ENCODE peak calls at places on chromosomes 5 and 9, in nine cellular contexts. One of them, this sample, is unnamed.

GRCh38 chr5:151285683-151286082 is 17.9 kb downstream of the SLC36A3 start:
- DNase-seq in stimulated activated CD8-positive, alpha-beta memory T cell treated with anti-CD3 and anti-CD28 coated beads, Interleukin-2, amount 100 ng/mL, for 48 hours: no peak
- DNase-seq in activated naive CD8-positive, alpha-beta T cell treated with anti-CD3 and anti-CD28 coated beads, Interleukin-2, amount 50 U/mL, for 24 hours: no peak
- DNase-seq in AG20443: no peak
- DNase-seq in Right ventricle myocardium superior: no peak
- DNase-seq in head of caudate nucleus: no peak
- DNase-seq in stimulated activated CD4-positive, alpha-beta T cell treated with anti-CD3 and anti-CD28 coated beads, Interleukin-12 subunit alpha, Interleukin-12 subunit beta, amount 100 ng/mL, for 24 hours: no peak
- DNase-seq in SK-N-SH: no peak
- DNase-seq in BJ: no peak
- DNase-seq in this sample: no peak

GRCh38 chr5:169567079-169567478 is 16.5 kb upstream of the SPDL1 start:
- DNase-seq in Right ventricle myocardium superior: no peak
- DNase-seq in activated naive CD8-positive, alpha-beta T cell treated with anti-CD3 and anti-CD28 coated beads, Interleukin-2, amount 50 U/mL, for 24 hours: no peak
- DNase-seq in SK-N-SH: no peak
- DNase-seq in BJ: no peak
- DNase-seq in AG20443: peak; percentile 18
- DNase-seq in stimulated activated CD8-positive, alpha-beta memory T cell treated with anti-CD3 and anti-CD28 coated beads, Interleukin-2, amount 100 ng/mL, for 48 hours: no peak
- DNase-seq in stimulated activated CD4-positive, alpha-beta T cell treated with anti-CD3 and anti-CD28 coated beads, Interleukin-12 subunit alpha, Interleukin-12 subunit beta, amount 100 ng/mL, for 24 hours: no peak
- DNase-seq in head of caudate nucleus: no peak
- DNase-seq in this sample: no peak

GRCh38 chr5:138439537-138440225 is 824 bp downstream of the REEP2 start:
- DNase-seq in AG20443: no peak
- DNase-seq in stimulated activated CD4-positive, alpha-beta T cell treated with anti-CD3 and anti-CD28 coated beads, Interleukin-12 subunit alpha, Interleukin-12 subunit beta, amount 100 ng/mL, for 24 hours: no peak
- DNase-seq in stimulated activated CD8-positive, alpha-beta memory T cell treated with anti-CD3 and anti-CD28 coated beads, Interleukin-2, amount 100 ng/mL, for 48 hours: no peak
- DNase-seq in head of caudate nucleus: peak; percentile 34
- DNase-seq in activated naive CD8-positive, alpha-beta T cell treated with anti-CD3 and anti-CD28 coated beads, Interleukin-2, amount 50 U/mL, for 24 hours: no peak
- DNase-seq in SK-N-SH: peak; percentile 77
- DNase-seq in Right ventricle myocardium superior: no peak
- DNase-seq in BJ: no peak
- DNase-seq in this sample: no peak

GRCh38 chr9:72509053-72509452 is 12.4 kb upstream of the TMC1 start:
- DNase-seq in head of caudate nucleus: no peak
- DNase-seq in stimulated activated CD4-positive, alpha-beta T cell treated with anti-CD3 and anti-CD28 coated beads, Interleukin-12 subunit alpha, Interleukin-12 subunit beta, amount 100 ng/mL, for 24 hours: no peak
- DNase-seq in BJ: peak; percentile 52
- DNase-seq in activated naive CD8-positive, alpha-beta T cell treated with anti-CD3 and anti-CD28 coated beads, Interleukin-2, amount 50 U/mL, for 24 hours: no peak
- DNase-seq in SK-N-SH: no peak
- DNase-seq in Right ventricle myocardium superior: no peak
- DNase-seq in stimulated activated CD8-positive, alpha-beta memory T cell treated with anti-CD3 and anti-CD28 coated beads, Interleukin-2, amount 100 ng/mL, for 48 hours: no peak
- DNase-seq in AG20443: peak; percentile 35
- DNase-seq in this sample: no peak

GRCh38 chr9:126893079-126893478 is 21.5 kb upstream of the RALGPS1 start:
- DNase-seq in stimulated activated CD4-positive, alpha-beta T cell treated with anti-CD3 and anti-CD28 coated beads, Interleukin-12 subunit alpha, Interleukin-12 subunit beta, amount 100 ng/mL, for 24 hours: no peak
- DNase-seq in Right ventricle myocardium superior: no peak
- DNase-seq in AG20443: no peak
- DNase-seq in SK-N-SH: no peak
- DNase-seq in activated naive CD8-positive, alpha-beta T cell treated with anti-CD3 and anti-CD28 coated beads, Interleukin-2, amount 50 U/mL, for 24 hours: no peak
- DNase-seq in stimulated activated CD8-positive, alpha-beta memory T cell treated with anti-CD3 and anti-CD28 coated beads, Interleukin-2, amount 100 ng/mL, for 48 hours: no peak
- DNase-seq in BJ: no peak
- DNase-seq in head of caudate nucleus: peak; percentile 22
- DNase-seq in this sample: no peak

GRCh38 chr9:35481347-35481975 is 8.4 kb upstream of the RUSC2 start:
- DNase-seq in BJ: no peak
- DNase-seq in stimulated activated CD4-positive, alpha-beta T cell treated with anti-CD3 and anti-CD28 coated beads, Interleukin-12 subunit alpha, Interleukin-12 subunit beta, amount 100 ng/mL, for 24 hours: no peak
- DNase-seq in activated naive CD8-positive, alpha-beta T cell treated with anti-CD3 and anti-CD28 coated beads, Interleukin-2, amount 50 U/mL, for 24 hours: no peak
- DNase-seq in Right ventricle myocardium superior: no peak
- DNase-seq in stimulated activated CD8-positive, alpha-beta memory T cell treated with anti-CD3 and anti-CD28 coated beads, Interleukin-2, amount 100 ng/mL, for 48 hours: no peak
- DNase-seq in SK-N-SH: peak; percentile 37
- DNase-seq in head of caudate nucleus: peak; percentile 39
- DNase-seq in AG20443: peak; percentile 80
- DNase-seq in this sample: no peak

GRCh38 chr9:114953917-114954316 is 23.5 kb upstream of the TNFSF8 start:
- DNase-seq in Right ventricle myocardium superior: no peak
- DNase-seq in AG20443: peak; percentile 91
- DNase-seq in stimulated activated CD8-positive, alpha-beta memory T cell treated with anti-CD3 and anti-CD28 coated beads, Interleukin-2, amount 100 ng/mL, for 48 hours: no peak
- DNase-seq in activated naive CD8-positive, alpha-beta T cell treated with anti-CD3 and anti-CD28 coated beads, Interleukin-2, amount 50 U/mL, for 24 hours: no peak
- DNase-seq in BJ: peak; percentile 85
- DNase-seq in stimulated activated CD4-positive, alpha-beta T cell treated with anti-CD3 and anti-CD28 coated beads, Interleukin-12 subunit alpha, Interleukin-12 subunit beta, amount 100 ng/mL, for 24 hours: no peak
- DNase-seq in SK-N-SH: no peak
- DNase-seq in head of caudate nucleus: no peak
- DNase-seq in this sample: peak; percentile 19

GRCh38 chr9:36127652-36128244 is 8.8 kb upstream of the GLIPR2 start:
- DNase-seq in stimulated activated CD8-positive, alpha-beta memory T cell treated with anti-CD3 and anti-CD28 coated beads, Interleukin-2, amount 100 ng/mL, for 48 hours: no peak
- DNase-seq in Right ventricle myocardium superior: no peak
- DNase-seq in head of caudate nucleus: no peak
- DNase-seq in stimulated activated CD4-positive, alpha-beta T cell treated with anti-CD3 and anti-CD28 coated beads, Interleukin-12 subunit alpha, Interleukin-12 subunit beta, amount 100 ng/mL, for 24 hours: no peak
- DNase-seq in BJ: no peak
- DNase-seq in activated naive CD8-positive, alpha-beta T cell treated with anti-CD3 and anti-CD28 coated beads, Interleukin-2, amount 50 U/mL, for 24 hours: no peak
- DNase-seq in AG20443: no peak
- DNase-seq in SK-N-SH: no peak
- DNase-seq in this sample: no peak

GRCh38 chr5:53418844-53419243 is 61.6 kb upstream of the FST start:
- DNase-seq in AG20443: peak; percentile 45
- DNase-seq in head of caudate nucleus: no peak
- DNase-seq in activated naive CD8-positive, alpha-beta T cell treated with anti-CD3 and anti-CD28 coated beads, Interleukin-2, amount 50 U/mL, for 24 hours: no peak
- DNase-seq in SK-N-SH: no peak
- DNase-seq in stimulated activated CD8-positive, alpha-beta memory T cell treated with anti-CD3 and anti-CD28 coated beads, Interleukin-2, amount 100 ng/mL, for 48 hours: no peak
- DNase-seq in BJ: peak; percentile 99
- DNase-seq in stimulated activated CD4-positive, alpha-beta T cell treated with anti-CD3 and anti-CD28 coated beads, Interleukin-12 subunit alpha, Interleukin-12 subunit beta, amount 100 ng/mL, for 24 hours: no peak
- DNase-seq in Right ventricle myocardium superior: no peak
- DNase-seq in this sample: peak; percentile 94